ENCODE peak calls at places on chromosomes 11 and 22, in nine cellular contexts. V is ovary; C is hepatocyte; Z is CD8-positive, alpha-beta T cell; U is right atrium auricular region; B is ascending aorta; O is IMR-90; H is uterus; K is PC-9. P is an unnamed sample. For H3K9me3, the result is how much of the 10 kb centered on the place peaks cover.

GRCh38 chr11:1701041-1701807 is 4.2 kb downstream of the KRTAP5-6 start:
- DNase-seq in V (no peak), C (no peak), Z (peak), U (no peak), B (peak), O (no peak), H (no peak), K (no peak), P (no peak)

GRCh38 chr11:95991101-95991500 is 67.2 kb upstream of the MTMR2 start:
- DNase-seq in V (no peak), C (no peak), Z (no peak), U (no peak), B (no peak), O (no peak), H (no peak), K (peak), P (no peak)

GRCh38 chr11:75272821-75273301 is 32.3 kb downstream of the TPBGL start:
- DNase-seq in V (peak), C (no peak), Z (no peak), U (no peak), B (no peak), O (no peak), H (peak), K (no peak), P (no peak)

GRCh38 chr22:37684803-37685615 is 1.1 kb upstream of the NOL12 start:
- DNase-seq in V (no peak), C (no peak), Z (no peak), U (no peak), B (no peak), O (no peak), H (no peak), K (no peak), P (no peak)

GRCh38 chr22:37486224-37486845 is at the start of gene MFNG:
- DNase-seq in V (peak), C (peak), Z (peak), U (peak), B (peak), O (peak), H (peak), K (no peak), P (peak)

GRCh38 chr11:126113963-126114362 is 51.3 kb upstream of the CDON start:
- DNase-seq in V (peak), C (no peak), Z (no peak), U (no peak), B (no peak), O (no peak), H (no peak), K (no peak), P (peak)

GRCh38 chr22:21563912-21564311 is 3.6 kb upstream of the UBE2L3 start:
- DNase-seq in V (no peak), C (no peak), Z (no peak), U (no peak), B (no peak), O (no peak), H (no peak), K (no peak), P (no peak)

GRCh38 chr11:17412488-17413180 is 24.2 kb upstream of the KCNJ11 start:
- DNase-seq in V (no peak), C (no peak), Z (no peak), U (no peak), B (no peak), O (no peak), H (no peak), K (no peak), P (no peak)

GRCh38 chr11:25566298-25567200 is 765.4 kb upstream of the ANO3 start:
- DNase-seq in V (peak), C (no peak), Z (no peak), U (no peak), B (peak), O (no peak), H (peak), K (peak), P (no peak)

GRCh38 chr11:38693306-38693705 is 2095.3 kb upstream of the RAG2 start:
- DNase-seq in V (no peak), C (no peak), Z (no peak), U (no peak), B (no peak), O (no peak), H (no peak), K (no peak), P (no peak)

GRCh38 chr11:1071571-1072115 is 3.0 kb upstream of the MUC2 start:
- DNase-seq in V (peak), C (no peak), Z (no peak), U (no peak), B (peak), O (no peak), H (peak), K (no peak), P (no peak)

GRCh38 chr11:38476808-38477565 is 1879.0 kb upstream of the RAG2 start:
- DNase-seq in V (no peak), C (no peak), Z (no peak), U (no peak), B (no peak), O (no peak), H (no peak), K (no peak), P (peak)

GRCh38 chr11:116263770-116264169 is 509.0 kb downstream of the BUD13 start:
- DNase-seq in V (no peak), C (no peak), Z (no peak), U (no peak), B (no peak), O (no peak), H (no peak), K (no peak), P (no peak)

GRCh38 chr11:123470862-123471261 is 40.8 kb downstream of the GRAMD1B start:
- DNase-seq in V (no peak), C (no peak), Z (no peak), U (no peak), B (no peak), O (no peak), H (no peak), K (no peak), P (no peak)

GRCh38 chr22:25062378-25063095 is 110.0 kb downstream of the KIAA1671 start:
- DNase-seq in V (no peak), C (no peak), Z (peak), U (no peak), B (peak), O (no peak), H (no peak), K (no peak), P (no peak)

GRCh38 chr22:26561756-26562417 is 28.0 kb downstream of the TPST2 start:
- DNase-seq in V (peak), C (no peak), Z (no peak), U (no peak), B (no peak), O (no peak), H (no peak), K (no peak), P (no peak)

GRCh38 chr22:22810018-22810427 is 77.6 kb upstream of the IGLL5 start:
- DNase-seq in V (peak), C (peak), Z (peak), U (no peak), B (no peak), O (peak), H (no peak), K (no peak), P (peak)

GRCh38 chr11:61585115-61585514 is 4.2 kb upstream of the SYT7 start:
- DNase-seq in V (no peak), C (no peak), Z (no peak), U (no peak), B (no peak), O (no peak), H (no peak), K (no peak), P (no peak)

GRCh38 chr11:109037856-109038780 is 373.2 kb downstream of the DDX10 start:
- DNase-seq in V (no peak), C (no peak), Z (no peak), U (no peak), B (peak), O (peak), H (no peak), K (no peak), P (no peak)

DNA sequence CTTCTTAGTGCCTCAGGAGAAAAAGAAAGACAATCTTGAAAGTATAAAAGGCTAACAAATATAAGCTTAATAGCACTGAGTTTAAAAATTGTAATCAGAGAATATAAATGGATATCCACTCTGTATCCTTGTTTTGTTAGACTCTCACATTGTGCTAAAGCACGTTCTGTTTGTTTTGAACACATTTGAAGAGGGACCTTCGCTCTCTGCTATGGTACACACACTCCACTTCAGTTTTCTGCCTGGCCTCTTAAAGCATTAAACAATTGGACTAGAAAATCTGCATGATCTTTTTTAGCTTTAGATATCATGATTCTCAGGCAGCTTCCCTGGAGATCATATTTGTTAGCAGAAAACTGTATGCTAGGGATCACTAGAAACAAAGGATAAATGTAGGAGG is 40.3 kb upstream of the PGR start:
- DNase-seq in V (no peak), C (no peak), Z (no peak), U (no peak), B (no peak), O (no peak), H (no peak), K (no peak), P (no peak)
- H3K9me3 ChIP-seq in V (under half), C (under half), Z (under half), U (under half), B (under half), O (under half), H (under half), K (under half), P (under half)

GRCh38 chr22:39315389-39315788 is 4.0 kb downstream of the RPL3 start:
- DNase-seq in V (no peak), C (no peak), Z (no peak), U (no peak), B (no peak), O (no peak), H (no peak), K (no peak), P (no peak)
- H3K4me3 ChIP-seq in V (no peak), C (no peak), Z (no peak), U (no peak), B (no peak), O (no peak), H (no peak), K (peak), P (no peak)

DNA sequence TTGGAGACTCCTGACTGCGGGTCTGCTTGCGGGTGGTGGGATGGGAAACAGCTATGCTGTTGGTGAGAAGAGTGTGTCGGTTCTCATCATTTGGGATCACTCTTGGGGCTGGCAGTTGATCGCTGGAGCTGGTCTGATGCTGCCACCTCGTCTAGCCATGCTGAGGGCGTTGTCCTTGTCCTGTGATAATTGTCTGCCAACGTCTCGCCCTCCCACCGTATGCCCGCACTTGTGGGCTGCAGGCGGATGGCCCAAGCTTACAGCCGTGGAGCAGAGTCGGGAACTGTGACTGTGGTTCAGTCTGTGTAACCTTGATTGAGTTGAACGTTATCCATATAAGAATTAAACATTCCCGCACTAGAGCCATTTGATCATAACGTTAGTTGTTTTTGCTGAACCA is 204.4 kb downstream of the TBC1D22A start:
- DNase-seq in V (no peak), C (no peak), Z (no peak), U (no peak), B (no peak), O (no peak), H (no peak), K (no peak), P (no peak)
- H3K9me3 ChIP-seq in V (under half), C (under half), Z (under half), U (under half), B (under half), O (under half), H (under half), K (under half), P (under half)

DNA sequence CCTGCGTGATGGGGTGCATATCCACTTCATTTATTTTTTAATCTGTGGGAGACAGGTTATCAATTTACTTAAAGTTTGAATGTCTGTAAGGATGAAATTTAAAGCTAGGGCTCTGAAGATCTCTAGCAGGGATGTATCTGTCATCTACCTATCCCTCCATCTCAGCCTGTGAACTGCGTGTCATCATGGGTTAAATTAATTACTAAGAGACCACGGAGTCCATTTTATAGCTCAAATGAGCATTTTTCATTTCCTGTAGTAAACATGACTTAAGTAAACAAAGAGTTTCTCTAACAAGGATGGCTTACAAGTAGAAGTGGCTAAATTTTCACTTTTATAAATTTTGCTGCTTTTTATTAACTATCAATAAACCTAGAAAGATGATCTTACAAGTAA is 2.9 kb upstream of the GLB1L3 start:
- DNase-seq in V (no peak), C (no peak), Z (no peak), U (no peak), B (no peak), O (no peak), H (no peak), K (no peak), P (no peak)
- H3K4me3 ChIP-seq in V (no peak), C (no peak), Z (no peak), U (no peak), B (no peak), O (no peak), H (no peak), K (no peak), P (no peak)

DNA sequence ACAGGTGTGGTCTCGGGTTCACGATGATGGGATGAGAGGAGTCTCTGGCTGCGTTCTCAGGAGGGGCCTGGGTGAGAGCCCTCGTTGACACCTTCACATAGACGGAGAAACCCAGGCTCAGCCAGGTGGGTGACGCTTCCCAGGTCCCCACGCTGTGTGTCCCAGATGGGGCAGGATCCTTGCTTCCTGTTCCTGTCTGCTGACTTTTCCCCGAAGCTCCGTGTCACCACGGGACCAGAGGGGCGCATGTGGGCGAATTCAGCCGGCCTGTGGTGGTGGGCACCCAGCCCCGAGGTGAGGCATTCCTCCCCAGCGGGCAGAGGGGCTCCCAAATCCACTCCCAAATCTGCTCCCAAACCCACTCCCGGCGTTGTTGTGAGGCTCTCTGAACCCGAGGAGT is 732.8 kb downstream of the BRD1 start:
- DNase-seq in V (no peak), C (no peak), Z (no peak), U (no peak), B (no peak), O (no peak), H (no peak), K (no peak), P (no peak)
- H3K9me3 ChIP-seq in V (under half), C (under half), Z (under half), U (under half), B (under half), O (half or more), H (under half), K (under half), P (under half)

GRCh38 chr11:65436412-65437032 is 13.9 kb downstream of the NEAT1 start:
- DNase-seq in V (no peak), C (no peak), Z (no peak), U (peak), B (peak), O (peak), H (peak), K (no peak), P (no peak)
- H3K4me3 ChIP-seq in V (no peak), C (no peak), Z (no peak), U (peak), B (peak), O (no peak), H (no peak), K (no peak), P (no peak)

DNA sequence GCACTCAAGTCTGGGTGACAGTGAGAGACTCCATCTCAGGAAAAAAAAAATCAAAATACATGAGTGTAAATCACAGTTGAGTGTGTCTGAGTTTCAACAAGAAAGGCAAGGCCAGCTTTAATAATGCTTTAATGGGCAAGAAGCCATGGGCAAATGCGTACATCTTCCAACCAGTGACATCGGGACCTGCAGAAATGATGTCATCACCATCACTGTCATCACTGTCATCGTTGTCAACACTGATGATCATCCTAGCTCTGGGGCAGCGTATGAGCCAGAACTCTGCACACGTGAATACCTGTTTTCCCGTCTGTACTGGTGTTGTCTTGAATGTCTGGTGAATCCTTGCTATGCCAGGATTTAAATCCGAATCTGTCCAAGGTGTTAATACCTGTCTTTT is 712.5 kb downstream of the BRD1 start:
- DNase-seq in V (no peak), C (no peak), Z (no peak), U (no peak), B (no peak), O (no peak), H (no peak), K (no peak), P (no peak)
- H3K9me3 ChIP-seq in V (under half), C (under half), Z (under half), U (under half), B (under half), O (half or more), H (under half), K (under half), P (under half)

DNA sequence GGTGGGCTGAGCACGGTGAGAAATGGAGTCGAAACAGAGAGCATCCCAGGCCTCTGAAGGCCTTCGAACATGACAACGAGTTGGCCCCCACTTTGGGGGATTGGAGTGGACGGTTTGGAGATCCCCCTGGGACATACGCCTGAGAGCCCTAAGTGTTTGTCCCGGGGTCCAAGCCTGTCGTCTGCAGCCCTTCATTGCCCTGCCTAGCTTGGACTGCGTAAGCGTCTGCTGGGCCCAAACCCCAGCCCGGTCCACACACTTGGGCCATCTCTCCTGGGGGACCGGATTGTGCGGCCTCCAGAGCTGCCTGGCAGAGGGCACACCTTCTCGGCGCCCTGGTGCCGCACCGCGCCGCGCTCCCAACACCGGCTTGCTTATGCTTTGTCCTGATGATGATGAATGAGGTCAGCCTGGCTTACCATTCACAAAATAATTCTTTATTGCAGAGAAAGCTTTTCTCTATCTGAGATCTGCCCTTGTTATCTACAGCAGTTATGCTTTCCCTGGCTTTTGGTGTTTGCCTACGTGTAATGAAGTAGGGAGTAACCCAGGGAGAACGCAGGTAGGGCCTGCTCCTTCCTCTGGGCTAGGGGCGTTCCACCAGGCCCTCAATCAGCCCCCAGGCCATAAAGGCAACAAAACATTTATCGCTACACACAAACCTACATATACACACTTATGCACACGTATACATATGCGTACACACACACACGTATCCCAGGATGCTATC is 85.9 kb upstream of the PPARA start:
- DNase-seq in V (peak), C (no peak), Z (no peak), U (no peak), B (peak), O (no peak), H (peak), K (no peak), P (no peak)
- H3K4me3 ChIP-seq in V (peak), C (no peak), Z (no peak), U (peak), B (peak), O (no peak), H (peak), K (no peak), P (no peak)

P was measured in SJCRH30.